ENCODE peak calls at places on chromosomes 1 and 21, in eight cellular contexts. O is myocyte; T is A549; S is amygdala; P is stimulated activated CD4-positive, alpha-beta T cell treated with anti-CD3 and anti-CD28 coated beads, Interleukin-12 subunit alpha, Interleukin-12 subunit beta, amount 100 ng/mL, for 48 hours; H is tibial nerve; G is GM04504; X is Calu3. Z is an unnamed sample.
A peak's percentile ranks its signal among the peaks of the same experiment; 100 is the strongest.

GRCh38 chr1:182777386-182777785 is 12.2 kb upstream of the NPL start:
- DNase-seq in O (no peak), T (no peak), S (no peak), P (no peak), H (no peak), G (no peak), X (no peak), Z (no peak)

GRCh38 chr21:22019766-22020165 is 1021.6 kb downstream of the NCAM2 start:
- DNase-seq in O (peak; percentile 7), T (no peak), S (no peak), P (no peak), H (no peak), G (no peak), X (no peak), Z (no peak)

GRCh38 chr1:201528631-201529260 is 10.2 kb upstream of the NAV1 start:
- DNase-seq in O (no peak), T (no peak), S (no peak), P (no peak), H (no peak), G (no peak), X (no peak), Z (no peak)

GRCh38 chr21:42377951-42378340 is 11.6 kb upstream of the TFF1 start:
- DNase-seq in O (no peak), T (no peak), S (no peak), P (no peak), H (no peak), G (no peak), X (no peak), Z (no peak)

GRCh38 chr1:93783876-93784275 is 95.1 kb downstream of the DNTTIP2 start:
- DNase-seq in O (no peak), T (no peak), S (no peak), P (no peak), H (no peak), G (no peak), X (no peak), Z (no peak)

GRCh38 chr1:52914463-52914862 is 7.1 kb downstream of the ECHDC2 start:
- DNase-seq in O (no peak), T (no peak), S (no peak), P (no peak), H (no peak), G (no peak), X (no peak), Z (no peak)

GRCh38 chr1:117942293-117942692 is 12.8 kb downstream of the WDR3 start:
- DNase-seq in O (no peak), T (no peak), S (no peak), P (no peak), H (no peak), G (no peak), X (no peak), Z (no peak)

GRCh38 chr1:81954388-81955023 is 153.8 kb downstream of the ADGRL2 start:
- DNase-seq in O (no peak), T (no peak), S (no peak), P (no peak), H (no peak), G (no peak), X (no peak), Z (no peak)

GRCh38 chr1:184888505-184888904 is 85.8 kb downstream of the NIBAN1 start:
- DNase-seq in O (no peak), T (no peak), S (no peak), P (no peak), H (no peak), G (peak; percentile 47), X (no peak), Z (no peak)

GRCh38 chr1:94463765-94464330 is 45.7 kb downstream of the ABCD3 start:
- DNase-seq in O (peak; percentile 64), T (peak; percentile 14), S (no peak), P (no peak), H (peak; percentile 30), G (peak; percentile 29), X (peak; percentile 34), Z (no peak)

GRCh38 chr1:32334864-32335618 is 992 bp downstream of the MARCKSL1 start:
- DNase-seq in O (peak; percentile 57), T (peak; percentile 30), S (no peak), P (peak; percentile 43), H (no peak), G (no peak), X (peak; percentile 59), Z (no peak)

GRCh38 chr1:109791495-109792040 is 27.8 kb upstream of the EPS8L3 start:
- DNase-seq in O (no peak), T (no peak), S (no peak), P (no peak), H (no peak), G (no peak), X (no peak), Z (no peak)

GRCh38 chr1:46413596-46413985 is 19.5 kb downstream of the FAAH start:
- DNase-seq in O (no peak), T (peak; percentile 45), S (no peak), P (no peak), H (no peak), G (no peak), X (peak; percentile 22), Z (no peak)